ENCODE peak calls at places on chromosomes 1 and 21, in five cellular contexts. G, J, V, N and Y are unnamed samples.

GRCh38 chr1:155309423-155310021 is 856 bp downstream of the FDPS start:
- DNase-seq in V (no peak), G (peak; percentile 69), J (no peak), N (peak; percentile 46), Y (peak; percentile 48)

GRCh38 chr1:96580920-96581319 is 140.7 kb upstream of the PTBP2 start:
- DNase-seq in G (peak; percentile 70), V (no peak), J (no peak), N (no peak), Y (no peak)

GRCh38 chr1:2587071-2587859 is 688 bp downstream of the PRXL2B start:
- DNase-seq in G (peak; percentile 34), N (peak; percentile 35), V (peak; percentile 13), J (peak; percentile 24), Y (peak; percentile 77)

GRCh38 chr1:157156058-157156541 is 17.9 kb upstream of the ETV3 start:
- DNase-seq in G (peak; percentile 90), N (peak; percentile 72), J (peak; percentile 50), V (peak; percentile 54), Y (peak; percentile 83)

GRCh38 chr1:51768971-51769601 is 109.4 kb downstream of the NRDC start:
- DNase-seq in J (peak; percentile 56), G (peak; percentile 66), V (peak; percentile 80), N (peak; percentile 69), Y (peak; percentile 58)

GRCh38 chr1:107264561-107264960 is 123.7 kb downstream of the NTNG1 start:
- DNase-seq in G (no peak), N (peak; percentile 75), J (peak; percentile 63), V (peak; percentile 20), Y (no peak)

GRCh38 chr1:70706381-70707173 is 295.5 kb downstream of the CTH start:
- DNase-seq in N (no peak), G (peak; percentile 39), J (no peak), V (no peak), Y (no peak)

GRCh38 chr1:219927956-219928790 is at the start of gene SLC30A10:
- DNase-seq in V (no peak), J (peak; percentile 37), G (peak; percentile 37), N (no peak), Y (peak; percentile 88)

GRCh38 chr1:109787211-109787844 is 23.6 kb upstream of the EPS8L3 start:
- DNase-seq in V (peak; percentile 50), G (no peak), N (peak; percentile 90), J (peak; percentile 52), Y (peak; percentile 10)

GRCh38 chr1:65235867-65236805 is 73.2 kb upstream of the DNAJC6 start:
- DNase-seq in G (peak; percentile 69), N (peak; percentile 72), J (peak; percentile 19), V (peak; percentile 37), Y (peak; percentile 25)

GRCh38 chr1:101183388-101183699 is 53.5 kb upstream of the S1PR1 start:
- DNase-seq in V (peak; percentile 28), J (peak; percentile 30), N (no peak), G (no peak), Y (no peak)

GRCh38 chr1:3530086-3530930 is 75.8 kb downstream of the ARHGEF16 start:
- DNase-seq in J (no peak), G (peak; percentile 48), N (peak; percentile 57), V (no peak), Y (no peak)

GRCh38 chr1:84365225-84366221 is 32.8 kb upstream of the DNASE2B start:
- DNase-seq in G (no peak), N (peak; percentile 99), V (peak; percentile 99), J (peak; percentile 99), Y (no peak)

GRCh38 chr1:165497444-165498013 is 46.3 kb upstream of the LRRC52 start:
- DNase-seq in V (no peak), G (no peak), N (no peak), J (no peak), Y (no peak)

GRCh38 chr21:34933609-34934345 is 115.3 kb downstream of the RUNX1 start:
- DNase-seq in G (no peak), V (no peak), N (no peak), J (no peak), Y (no peak)

GRCh38 chr21:37939251-37939650 is 23.0 kb upstream of the KCNJ6 start:
- DNase-seq in J (no peak), G (no peak), N (peak; percentile 91), V (no peak), Y (no peak)

GRCh38 chr21:45408811-45409261 is 3.9 kb downstream of the COL18A1 start:
- DNase-seq in N (no peak), J (no peak), V (no peak), G (no peak), Y (peak; percentile 67)

GRCh38 chr1:164576311-164577271 is 17.6 kb downstream of the PBX1 start:
- DNase-seq in V (peak; percentile 88), N (no peak), J (peak; percentile 64), G (peak; percentile 71), Y (no peak)

GRCh38 chr1:172708452-172708851 is 49.5 kb downstream of the FASLG start:
- DNase-seq in N (no peak), G (no peak), V (no peak), J (no peak), Y (no peak)

GRCh38 chr1:212916395-212917133 is 33.8 kb upstream of the VASH2 start:
- DNase-seq in G (peak; percentile 97), N (no peak), J (peak; percentile 63), V (peak; percentile 22), Y (no peak)

GRCh38 chr1:231233735-231234417 is 7.1 kb upstream of the GNPAT start:
- DNase-seq in J (peak; percentile 20), N (no peak), G (peak; percentile 25), V (no peak), Y (no peak)

GRCh38 chr1:53500184-53501064 is 41.2 kb downstream of the DMRTB1 start:
- DNase-seq in V (no peak), J (no peak), G (no peak), N (no peak), Y (no peak)

GRCh38 chr1:113980120-113980519 is 846 bp downstream of the OLFML3 start:
- DNase-seq in N (no peak), J (peak; percentile 25), V (peak; percentile 46), G (no peak), Y (no peak)

GRCh38 chr1:1429671-1430073 is 5.8 kb upstream of the VWA1 start:
- DNase-seq in V (peak; percentile 27), N (no peak), G (peak; percentile 29), J (peak; percentile 35), Y (no peak)

DNA sequence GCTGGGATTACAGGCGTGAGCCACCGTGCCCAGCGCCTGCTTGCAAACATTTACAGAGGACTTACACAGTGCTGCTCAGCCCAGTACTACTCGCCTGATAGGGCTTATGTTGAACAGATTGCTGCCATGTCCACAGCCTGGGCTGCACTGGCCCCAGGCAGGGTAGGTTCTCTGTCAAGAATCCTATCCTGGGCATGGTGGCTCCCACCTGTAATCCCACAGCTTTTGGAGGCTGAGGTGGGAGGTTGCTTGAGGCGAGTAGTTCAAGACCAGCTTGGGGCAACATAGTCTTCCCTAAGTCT is 15.1 kb downstream of the TXNIP start:
- DNase-seq in G (no peak), V (no peak), J (no peak), N (no peak), Y (no peak)
- H3K4me3 ChIP-seq in G (no peak overlapping the region), V (no peak overlapping the region), J (no peak overlapping the region), N (no peak overlapping the region), Y (no peak overlapping the region)

GRCh38 chr21:33686386-33686785 is 44.1 kb downstream of the ITSN1 start:
- DNase-seq in N (no peak), J (no peak), G (no peak), V (no peak), Y (no peak)

GRCh38 chr21:33684068-33684467 is 41.8 kb downstream of the ITSN1 start:
- DNase-seq in N (no peak), G (peak; percentile 40), J (no peak), V (no peak), Y (no peak)

GRCh38 chr21:33687634-33688033 is 45.3 kb downstream of the ITSN1 start:
- DNase-seq in G (no peak), J (no peak), V (peak; percentile 24), N (no peak), Y (no peak)

GRCh38 chr21:33684923-33685560 is 42.7 kb downstream of the ITSN1 start:
- DNase-seq in N (no peak), J (peak; percentile 73), G (peak; percentile 59), V (peak; percentile 50), Y (no peak)

GRCh38 chr21:33685613-33686197 is 43.4 kb downstream of the ITSN1 start:
- DNase-seq in G (peak; percentile 52), J (peak; percentile 88), N (peak; percentile 24), V (peak; percentile 66), Y (no peak)
- H3K9ac ChIP-seq in G (no peak overlapping the region), J (no peak overlapping the region), N (no peak overlapping the region), V (no peak overlapping the region), Y (peak overlapping the region; percentile 27)

GRCh38 chr1:151157067-151157531 is 650 bp downstream of the TNFAIP8L2 start:
- DNase-seq in N (no peak), G (no peak), J (no peak), V (no peak), Y (no peak)

GRCh38 chr1:151158311-151158710 is 1.9 kb downstream of the TNFAIP8L2 start:
- DNase-seq in V (no peak), G (no peak), N (no peak), J (no peak), Y (no peak)

GRCh38 chr1:151159373-151159772 is 2.9 kb downstream of the TNFAIP8L2 start:
- DNase-seq in N (no peak), J (no peak), V (no peak), G (no peak), Y (no peak)

GRCh38 chr1:151156515-151156819 is at the start of gene TNFAIP8L2:
- DNase-seq in V (no peak), G (peak; percentile 8), N (no peak), J (no peak), Y (no peak)

GRCh38 chr1:151158751-151159251 is 2.4 kb downstream of the TNFAIP8L2 start:
- DNase-seq in V (no peak), N (no peak), G (peak; percentile 57), J (no peak), Y (no peak)
- H3K4me3 ChIP-seq in V (no peak overlapping the region), N (no peak overlapping the region), G (no peak overlapping the region), J (no peak overlapping the region), Y (no peak overlapping the region)

GRCh38 chr1:153563991-153564390 is 1.7 kb downstream of the S100A2 start:
- DNase-seq in G (no peak), J (no peak), N (no peak), V (no peak), Y (no peak)

GRCh38 chr1:153560771-153561170 is 4.9 kb downstream of the S100A2 start:
- DNase-seq in N (no peak), J (no peak), G (no peak), V (no peak), Y (no peak)

GRCh38 chr1:153561401-153561985 is 4.2 kb downstream of the S100A2 start:
- DNase-seq in V (no peak), J (no peak), N (no peak), G (no peak), Y (no peak)

GRCh38 chr1:153565529-153566374 is at the start of gene S100A2:
- DNase-seq in N (peak; percentile 98), V (peak; percentile 97), J (peak; percentile 96), G (peak; percentile 51), Y (no peak)

DNA sequence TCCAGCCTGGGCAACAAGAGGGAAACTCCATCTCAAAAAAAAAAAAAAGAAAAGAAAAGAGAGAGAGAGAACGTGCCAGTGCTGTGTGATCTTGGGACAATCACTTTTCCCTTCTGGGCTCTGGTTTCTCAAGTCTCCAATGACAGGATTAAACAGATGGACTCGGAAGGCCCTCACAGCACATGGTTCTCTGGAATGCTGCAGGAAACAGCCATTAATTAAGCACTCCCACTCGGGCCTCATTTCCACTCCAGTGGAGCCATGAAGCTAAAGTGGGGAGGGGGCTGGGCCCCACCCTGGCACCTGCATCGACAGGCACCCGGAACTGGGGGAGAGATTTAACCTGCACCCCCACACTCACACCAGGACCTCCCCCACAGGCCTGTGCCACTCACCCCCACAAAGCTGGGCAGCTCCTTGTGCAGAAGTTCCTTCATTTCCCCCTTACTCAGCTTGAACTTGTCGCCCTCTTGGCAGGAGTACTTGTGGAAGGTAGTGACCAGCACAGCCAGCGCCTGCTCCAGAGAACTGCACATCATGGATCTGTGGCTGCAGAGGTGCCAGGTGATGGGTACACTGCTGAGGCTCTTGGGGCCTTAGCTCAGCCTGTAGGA is 2.2 kb downstream of the S100A2 start:
- DNase-seq in V (no peak), G (no peak), N (no peak), J (no peak), Y (no peak)
- H3K9ac ChIP-seq in V (no peak overlapping the region), G (no peak overlapping the region), N (peak overlapping the region; percentile 94), J (no peak overlapping the region), Y (peak overlapping the region; percentile 4)